ENCODE peak calls at places on chromosomes 3 and 15, in seven cellular contexts. X, K, E, R, N, I and B are unnamed samples.

GRCh38 chr15:31605467-31605931 is 278.9 kb downstream of the KLF13 start:
- DNase-seq in X (no peak), K (no peak), E (peak), R (no peak), N (no peak), I (no peak), B (no peak)

GRCh38 chr3:64885055-64885454 is 197.3 kb upstream of the ADAMTS9 start:
- DNase-seq in X (no peak), K (no peak), E (no peak), R (no peak), N (no peak), I (no peak), B (no peak)

GRCh38 chr15:71115567-71116351 is 488 bp downstream of the THSD4 start:
- DNase-seq in X (no peak), K (peak), E (peak), R (no peak), N (peak), I (no peak), B (no peak)

GRCh38 chr3:132205609-132206008 is 111.6 kb upstream of the ACP3 start:
- DNase-seq in X (no peak), K (no peak), E (no peak), R (no peak), N (no peak), I (no peak), B (no peak)

GRCh38 chr15:74957301-74958035 is 896 bp upstream of the RPP25 start:
- DNase-seq in X (no peak), K (no peak), E (peak), R (no peak), N (peak), I (peak), B (no peak)

GRCh38 chr15:74950078-74951000 is 6.2 kb downstream of the RPP25 start:
- DNase-seq in X (peak), K (peak), E (peak), R (peak), N (no peak), I (peak), B (no peak)

GRCh38 chr3:176463610-176464009 is 733.7 kb downstream of the TBL1XR1 start:
- DNase-seq in X (no peak), K (no peak), E (no peak), R (no peak), N (no peak), I (no peak), B (no peak)

GRCh38 chr3:127206611-127207516 is 13.9 kb downstream of the PRR23E start:
- DNase-seq in X (no peak), K (no peak), E (no peak), R (peak), N (no peak), I (peak), B (no peak)

GRCh38 chr3:95215437-95215836 is 1152.6 kb downstream of the NSUN3 start:
- DNase-seq in X (no peak), K (no peak), E (no peak), R (no peak), N (no peak), I (no peak), B (no peak)

GRCh38 chr3:38297947-38298711 is 16.0 kb downstream of the SLC22A14 start:
- DNase-seq in X (no peak), K (no peak), E (peak), R (peak), N (no peak), I (no peak), B (peak)

GRCh38 chr3:20079621-20080020 is 39.4 kb downstream of the KAT2B start:
- DNase-seq in X (no peak), K (no peak), E (no peak), R (no peak), N (no peak), I (no peak), B (no peak)

GRCh38 chr3:71879089-71879488 is 94.1 kb upstream of the PROK2 start:
- DNase-seq in X (no peak), K (no peak), E (no peak), R (no peak), N (no peak), I (no peak), B (no peak)
- TF ChIP-seq CTCF in X (no peak), K (no peak), E (no peak), R (no peak), N (no peak), I (no peak), B (no peak)

DNA sequence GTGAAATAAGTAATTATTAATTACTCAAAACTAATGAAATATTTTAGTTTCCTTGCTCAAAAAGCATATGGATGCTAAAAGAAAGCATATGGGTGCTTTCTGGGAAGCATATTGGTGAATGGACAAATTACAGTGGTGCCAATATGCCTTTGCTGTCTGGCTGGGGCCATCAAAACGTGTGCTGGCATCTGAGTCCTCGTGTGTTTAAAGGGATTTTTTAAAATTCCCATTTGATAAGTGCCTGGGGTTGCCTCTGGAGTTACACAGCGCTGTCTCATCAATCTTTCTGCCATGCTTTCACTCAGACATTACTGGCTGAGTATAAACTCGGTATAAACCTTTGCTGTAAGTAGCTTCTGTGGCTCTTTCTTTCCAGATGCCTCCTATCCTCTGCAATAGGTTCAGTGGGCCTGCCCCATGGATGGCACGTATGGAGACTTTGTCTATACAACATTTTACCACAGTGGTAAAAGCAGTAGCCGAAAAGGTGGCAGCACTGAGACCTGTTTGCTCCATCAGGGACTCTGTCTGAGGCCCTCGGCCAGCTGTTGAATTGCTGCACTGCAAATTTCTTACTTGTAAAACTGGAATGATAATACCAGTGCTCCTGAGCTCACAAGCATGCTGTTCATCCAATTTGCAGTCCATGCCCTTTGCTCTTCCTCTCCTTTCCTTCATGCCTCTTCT is 195.5 kb downstream of the LPP start:
- DNase-seq in X (no peak), K (no peak), E (peak), R (no peak), N (no peak), I (no peak), B (no peak)
- TF ChIP-seq CTCF in X (peak), K (no peak), E (no peak), R (no peak), N (no peak), I (no peak), B (no peak)

GRCh38 chr3:46755646-46756045 is 38.0 kb upstream of the PRSS50 start:
- DNase-seq in X (no peak), K (peak), E (no peak), R (no peak), N (peak), I (no peak), B (no peak)

GRCh38 chr3:46759239-46760152 is 41.8 kb upstream of the PRSS50 start:
- DNase-seq in X (no peak), K (no peak), E (no peak), R (no peak), N (no peak), I (no peak), B (no peak)

DNA sequence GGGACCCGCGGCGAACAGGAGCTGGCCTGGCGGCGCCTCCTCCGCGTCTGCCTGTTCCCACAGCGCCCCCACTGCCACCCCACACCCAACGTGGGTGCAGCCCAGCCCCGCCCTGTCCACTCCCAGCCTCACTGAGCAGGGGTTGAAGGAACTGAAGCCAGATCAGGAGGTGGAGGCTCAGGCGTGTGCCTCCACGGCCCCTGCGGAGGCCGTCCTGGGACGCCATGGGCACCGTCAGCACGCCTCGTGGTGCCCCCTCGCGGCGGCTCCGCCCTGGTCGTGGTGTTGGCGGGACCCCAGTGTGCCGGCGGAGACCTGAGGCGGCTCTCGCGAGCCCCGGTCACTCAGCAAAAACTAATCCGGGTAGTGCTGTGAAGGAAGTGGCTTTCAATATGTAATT is 39.0 kb upstream of the PRSS50 start:
- DNase-seq in X (no peak), K (peak), E (no peak), R (no peak), N (peak), I (no peak), B (no peak)
- TF ChIP-seq CTCF in X (no peak), K (no peak), E (no peak), R (no peak), N (no peak), I (no peak), B (no peak)

GRCh38 chr3:4819761-4820160 is 159.5 kb upstream of the BHLHE40 start:
- DNase-seq in X (no peak), K (no peak), E (no peak), R (no peak), N (no peak), I (no peak), B (no peak)

GRCh38 chr3:4821975-4822374 is 157.3 kb upstream of the BHLHE40 start:
- DNase-seq in X (no peak), K (no peak), E (no peak), R (no peak), N (peak), I (no peak), B (no peak)

GRCh38 chr3:4820296-4821121 is 158.7 kb upstream of the BHLHE40 start:
- DNase-seq in X (no peak), K (no peak), E (no peak), R (no peak), N (peak), I (no peak), B (no peak)

GRCh38 chr3:4822568-4822967 is 156.7 kb upstream of the BHLHE40 start:
- DNase-seq in X (no peak), K (no peak), E (no peak), R (no peak), N (no peak), I (no peak), B (no peak)

DNA sequence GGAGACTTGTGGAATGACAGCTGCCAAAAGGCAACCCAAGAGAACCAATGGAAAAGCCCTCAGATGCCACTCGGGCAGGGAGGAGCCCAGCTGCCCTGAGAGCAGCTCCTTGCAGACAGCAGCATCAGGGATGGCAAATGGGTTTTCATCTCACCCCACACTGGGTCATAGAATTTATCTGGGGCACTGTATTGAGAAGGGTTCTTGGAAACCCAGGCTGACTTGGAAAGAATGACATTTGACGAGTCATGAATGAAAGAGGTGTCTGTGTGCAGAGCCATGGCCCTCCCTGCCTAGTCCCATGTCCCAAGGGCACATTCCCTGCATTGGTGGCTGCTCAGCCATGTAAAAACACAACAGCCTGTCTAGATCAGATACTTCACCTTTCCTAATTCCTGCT is 157.9 kb upstream of the BHLHE40 start:
- DNase-seq in X (no peak), K (no peak), E (no peak), R (no peak), N (no peak), I (no peak), B (no peak)
- TF ChIP-seq CTCF in X (no peak), K (no peak), E (no peak), R (no peak), N (no peak), I (no peak), B (no peak)

DNA sequence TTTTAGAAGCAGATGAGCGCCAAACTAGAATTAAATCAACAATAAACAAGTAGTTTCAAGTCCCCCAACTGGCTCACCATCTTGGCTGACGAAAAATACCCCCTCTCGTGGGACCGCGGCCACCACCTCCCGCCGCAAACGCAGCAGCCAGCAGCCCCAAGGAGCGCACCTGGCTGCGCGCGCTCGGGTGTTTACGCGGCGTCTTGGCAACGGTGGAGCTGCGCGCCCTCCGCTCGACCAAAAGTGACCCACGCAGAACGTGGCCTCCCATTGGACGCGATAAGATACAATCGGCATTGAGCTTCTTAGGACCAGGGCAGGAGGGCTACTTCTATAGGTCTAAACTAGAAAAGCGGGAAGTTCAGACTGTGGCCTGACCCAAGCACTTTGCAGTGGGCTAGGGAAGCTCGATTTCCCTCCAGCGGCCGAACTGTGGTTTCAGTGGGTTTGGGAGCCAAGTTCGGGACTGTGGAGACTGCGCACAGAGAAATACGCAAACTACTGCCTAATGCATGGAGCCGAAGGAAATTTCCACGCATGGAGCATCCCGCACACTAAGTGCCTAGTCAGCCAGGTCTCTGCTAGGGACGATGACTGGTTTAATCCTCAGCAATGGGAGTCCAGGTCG is at the start of gene MNS1:
- DNase-seq in X (peak), K (peak), E (peak), R (peak), N (peak), I (peak), B (peak)
- TF ChIP-seq CTCF in X (no peak), K (no peak), E (no peak), R (no peak), N (no peak), I (no peak), B (no peak)

DNA sequence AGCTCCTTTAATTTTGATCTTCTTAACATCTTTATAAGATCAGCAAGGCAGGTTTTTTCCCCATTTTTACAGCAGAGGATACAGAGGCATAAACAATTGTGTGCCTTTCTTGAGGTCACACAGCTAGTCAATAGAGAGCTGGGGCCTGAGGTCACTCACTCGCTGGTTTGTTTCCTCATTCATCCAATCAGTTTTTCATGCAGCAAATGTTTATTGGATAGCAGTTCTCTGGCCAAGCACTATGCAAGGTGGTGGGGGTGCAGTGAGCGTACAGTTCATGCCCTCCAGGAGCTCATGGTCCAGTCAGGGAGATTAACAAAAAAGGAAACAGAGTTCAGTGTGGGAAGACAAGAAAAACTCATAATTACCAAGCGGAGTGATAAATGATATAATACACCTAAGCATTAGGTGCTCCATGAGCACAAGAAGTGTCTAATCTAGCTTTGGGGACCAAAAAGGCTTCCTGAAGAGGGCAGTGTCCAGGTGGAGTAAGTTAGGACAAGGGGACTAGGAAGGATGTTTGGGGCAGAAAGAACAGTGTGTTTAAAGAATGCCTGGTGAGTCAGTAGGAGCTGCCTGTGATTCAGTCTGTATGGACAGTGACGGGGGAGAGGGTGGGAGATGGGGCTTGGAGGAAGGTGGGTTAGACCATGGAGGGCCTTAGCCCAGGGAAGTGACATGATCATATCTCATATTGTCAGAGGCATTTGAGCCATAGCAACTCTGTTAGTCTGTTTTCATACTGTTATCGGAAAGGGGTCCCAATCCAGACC is 29.3 kb downstream of the MAP2K5 start:
- DNase-seq in X (no peak), K (no peak), E (no peak), R (no peak), N (no peak), I (no peak), B (no peak)
- TF ChIP-seq CTCF in X (no peak), K (no peak), E (no peak), R (no peak), N (no peak), I (no peak), B (no peak)

GRCh38 chr15:50496692-50497091 is 49.8 kb downstream of the USP50 start:
- DNase-seq in X (no peak), K (no peak), E (no peak), R (no peak), N (no peak), I (no peak), B (no peak)

GRCh38 chr15:50506121-50506520 is 40.3 kb downstream of the USP50 start:
- DNase-seq in X (no peak), K (no peak), E (no peak), R (no peak), N (no peak), I (no peak), B (no peak)

GRCh38 chr15:50501815-50502214 is 44.7 kb downstream of the USP50 start:
- DNase-seq in X (no peak), K (no peak), E (no peak), R (no peak), N (no peak), I (no peak), B (no peak)
- TF ChIP-seq CTCF in X (no peak), K (no peak), E (no peak), R (no peak), N (no peak), I (no peak), B (no peak)

DNA sequence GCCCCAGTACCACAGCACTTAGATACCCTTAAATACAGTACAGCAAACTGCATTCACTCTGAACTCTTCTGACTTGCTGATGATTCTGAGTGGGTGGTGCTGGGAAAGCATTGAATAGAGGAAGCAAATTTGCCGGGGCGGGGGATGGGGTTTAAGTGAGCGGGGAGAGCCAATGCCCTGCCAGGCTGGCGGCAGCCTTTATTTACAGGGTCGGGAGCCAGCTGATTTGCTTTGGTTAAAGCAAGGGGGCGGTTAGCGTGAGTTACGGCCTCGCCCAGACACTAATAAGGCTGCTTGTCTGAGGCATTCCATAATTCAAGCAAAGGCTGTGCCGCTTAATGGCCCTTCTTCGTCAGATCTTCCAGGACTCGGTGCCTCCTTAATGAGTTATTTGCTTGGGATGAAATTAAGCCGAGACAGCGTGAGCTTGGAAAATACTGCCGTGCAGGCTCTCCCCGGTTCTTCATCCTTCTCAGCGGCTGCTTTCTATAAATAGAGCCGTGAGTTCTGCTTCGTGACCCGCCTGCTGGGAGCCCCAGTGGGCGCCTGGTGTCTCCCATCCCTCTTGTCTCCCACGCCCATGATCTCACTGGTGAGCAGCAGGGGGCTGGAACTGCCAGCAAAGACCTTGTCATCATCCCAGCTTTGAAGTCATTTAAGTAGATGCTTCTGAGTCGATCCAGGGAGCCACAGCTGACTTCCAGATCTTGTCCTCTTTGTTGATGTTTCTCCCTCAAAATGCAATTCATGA is 25.8 kb downstream of the SPSB4 start:
- DNase-seq in X (no peak), K (no peak), E (peak), R (no peak), N (no peak), I (peak), B (no peak)
- TF ChIP-seq CTCF in X (no peak), K (no peak), E (no peak), R (no peak), N (no peak), I (no peak), B (no peak)

DNA sequence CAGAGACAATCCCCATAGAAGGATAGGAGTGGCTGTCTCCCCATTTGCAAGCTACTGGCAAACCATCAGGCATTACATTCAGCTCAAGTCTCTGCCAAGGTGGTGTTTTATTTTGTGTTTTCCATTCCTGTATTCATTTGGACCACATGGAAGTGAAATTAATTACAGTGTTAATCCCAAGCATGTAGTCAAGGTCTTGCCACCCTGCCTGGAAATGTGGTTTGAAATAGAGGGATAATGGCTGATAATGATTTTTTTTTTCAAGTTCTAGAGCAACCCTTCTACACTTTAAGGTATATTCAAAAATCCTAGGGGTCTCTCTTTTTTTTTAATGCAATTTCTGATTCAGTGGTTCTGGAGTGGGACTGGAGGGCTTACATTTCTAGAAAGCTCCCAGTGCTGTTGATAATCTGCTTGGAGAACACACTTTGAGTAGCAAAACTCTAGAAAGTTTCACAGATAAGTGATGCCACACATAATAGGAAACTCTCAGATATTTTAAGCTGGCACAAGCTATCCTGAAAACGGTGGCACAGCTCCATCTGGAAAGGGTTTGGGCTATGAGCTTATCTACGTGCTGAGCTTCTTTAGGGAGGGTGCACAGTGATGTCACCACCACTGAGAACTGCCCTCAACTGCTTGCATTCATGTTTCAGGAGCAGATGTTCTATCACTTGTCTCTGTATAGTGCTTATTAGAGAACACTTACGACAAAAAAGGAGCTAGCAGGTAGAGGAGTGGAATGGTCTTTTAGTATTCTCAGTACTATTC is 140.1 kb upstream of the IL12A start:
- DNase-seq in X (no peak), K (no peak), E (no peak), R (no peak), N (no peak), I (no peak), B (no peak)
- TF ChIP-seq CTCF in X (no peak), K (no peak), E (no peak), R (no peak), N (no peak), I (no peak), B (no peak)